ENCODE peak calls at places on chromosomes 11 and 22, in six cellular contexts. S, M, F, C, D and U are unnamed samples. For H3K36me3, the result is how much of the 10 kb centered on the place peaks cover.

GRCh38 chr11:87114093-87114492 is 76.4 kb downstream of the TMEM135 start:
- DNase-seq in D (no peak), F (no peak), C (no peak), M (no peak), S (no peak), U (no peak)

GRCh38 chr22:36659762-36660509 is 43.6 kb downstream of the CACNG2 start:
- DNase-seq in S (no peak), D (peak), C (peak), M (peak), F (peak), U (peak)

GRCh38 chr11:8033312-8033715 is 46.2 kb downstream of the EIF3F start:
- DNase-seq in C (peak), F (peak), D (peak), M (peak), S (peak), U (peak)

GRCh38 chr11:112216591-112217105 is 9.6 kb upstream of the PTS start:
- DNase-seq in M (no peak), S (no peak), F (no peak), D (no peak), C (no peak), U (no peak)

GRCh38 chr22:33891455-33891854 is 28.8 kb downstream of the LARGE1 start:
- DNase-seq in C (no peak), S (no peak), D (no peak), M (no peak), F (no peak), U (no peak)

GRCh38 chr22:21646608-21647590 is 4.8 kb downstream of the SDF2L1 start:
- DNase-seq in F (peak), C (peak), S (peak), D (peak), M (peak), U (no peak)

GRCh38 chr11:11577246-11577855 is 44.5 kb downstream of the GALNT18 start:
- DNase-seq in S (no peak), D (no peak), M (no peak), F (no peak), C (no peak), U (no peak)

GRCh38 chr11:58805065-58805464 is 39.4 kb downstream of the GLYATL2 start:
- DNase-seq in M (no peak), S (no peak), D (no peak), C (no peak), F (no peak), U (no peak)

GRCh38 chr11:75850787-75851186 is 35.8 kb downstream of the UVRAG start:
- DNase-seq in F (no peak), M (no peak), C (no peak), S (no peak), D (no peak), U (no peak)

DNA sequence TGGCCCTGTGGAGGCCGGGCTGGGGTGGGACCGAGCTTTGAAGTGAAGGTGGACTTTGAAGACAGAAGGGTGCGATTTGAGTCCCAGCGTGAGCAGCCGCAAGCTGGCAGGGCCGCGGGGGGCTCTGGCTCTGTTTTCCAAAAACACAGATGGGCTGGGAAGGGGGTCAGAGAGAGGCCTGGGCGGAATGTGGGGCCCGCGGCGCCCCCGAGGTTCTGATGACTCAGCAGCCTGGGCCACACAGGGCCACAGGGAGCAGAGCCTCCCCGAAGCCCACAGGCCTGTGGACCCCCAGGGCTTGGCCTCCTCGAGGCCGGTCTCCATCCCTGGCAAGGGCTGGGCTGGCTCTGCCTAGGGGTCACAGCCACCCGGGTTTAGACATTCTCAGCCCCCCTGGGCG is 6.1 kb downstream of the INS start:
- DNase-seq in M (no peak), F (no peak), C (no peak), D (no peak), S (no peak), U (no peak)
- H3K4me3 ChIP-seq in M (no peak), F (no peak), C (no peak), D (no peak), S (no peak), U (no peak)

GRCh38 chr11:61847914-61848581 is 19.9 kb downstream of the FADS2 start:
- DNase-seq in M (no peak), F (no peak), C (no peak), S (no peak), D (no peak), U (no peak)

GRCh38 chr11:61844909-61845565 is 16.9 kb downstream of the FADS2 start:
- DNase-seq in C (no peak), M (no peak), S (no peak), D (no peak), F (no peak), U (no peak)

GRCh38 chr11:61848631-61849030 is 20.5 kb downstream of the FADS2 start:
- DNase-seq in M (no peak), C (no peak), S (no peak), F (no peak), D (no peak), U (no peak)

GRCh38 chr11:61842421-61842820 is 14.3 kb downstream of the FADS2 start:
- DNase-seq in M (no peak), F (no peak), C (no peak), S (no peak), D (no peak), U (no peak)

GRCh38 chr11:61846351-61846750 is 18.3 kb downstream of the FADS2 start:
- DNase-seq in D (no peak), M (no peak), C (no peak), S (no peak), F (no peak), U (no peak)
- H3K36me3 ChIP-seq in D (under half), M (half or more), C (under half), S (under half), F (under half), U (under half)

GRCh38 chr11:10311802-10312201 is 6.9 kb downstream of the ADM start:
- DNase-seq in S (no peak), D (no peak), M (no peak), C (no peak), F (no peak), U (no peak)

GRCh38 chr11:10309163-10310093 is 4.6 kb downstream of the ADM start:
- DNase-seq in S (no peak), M (peak), D (peak), C (peak), F (peak), U (no peak)

GRCh38 chr11:10307411-10308207 is 2.7 kb downstream of the ADM start:
- DNase-seq in M (peak), C (peak), F (peak), D (peak), S (peak), U (no peak)

GRCh38 chr11:10308208-10308954 is 3.5 kb downstream of the ADM start:
- DNase-seq in F (no peak), S (no peak), C (no peak), D (peak), M (no peak), U (no peak)

DNA sequence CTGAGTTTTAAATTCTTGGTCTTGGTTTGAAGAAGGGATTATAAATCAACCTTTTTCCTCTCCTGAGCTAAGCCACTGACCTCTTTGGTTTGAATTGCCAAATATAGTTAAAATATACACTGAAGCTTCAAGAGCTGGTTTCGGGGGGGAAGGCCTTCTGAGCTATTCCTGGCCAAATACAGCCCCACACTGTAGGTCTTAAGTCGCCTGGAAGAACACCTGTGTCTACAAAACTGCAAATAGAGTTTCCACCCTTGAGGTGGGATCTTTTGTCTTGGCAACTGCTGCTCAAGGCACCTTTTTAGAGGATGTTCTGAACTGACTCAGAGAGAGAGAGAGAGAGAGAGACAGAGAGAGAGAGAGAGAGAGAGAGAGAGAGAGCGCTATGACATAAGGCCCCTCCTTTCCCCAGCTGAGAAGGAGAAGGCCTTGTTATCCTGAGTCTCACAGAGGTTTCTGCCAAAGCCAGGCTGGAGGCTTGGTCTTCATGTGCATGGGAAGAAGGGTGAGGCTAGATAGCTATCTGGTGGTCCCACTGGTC is 5.5 kb downstream of the ADM start:
- DNase-seq in F (no peak), C (no peak), M (no peak), S (no peak), D (peak), U (no peak)
- H3K4me3 ChIP-seq in F (no peak), C (no peak), M (no peak), S (no peak), D (no peak), U (no peak)

DNA sequence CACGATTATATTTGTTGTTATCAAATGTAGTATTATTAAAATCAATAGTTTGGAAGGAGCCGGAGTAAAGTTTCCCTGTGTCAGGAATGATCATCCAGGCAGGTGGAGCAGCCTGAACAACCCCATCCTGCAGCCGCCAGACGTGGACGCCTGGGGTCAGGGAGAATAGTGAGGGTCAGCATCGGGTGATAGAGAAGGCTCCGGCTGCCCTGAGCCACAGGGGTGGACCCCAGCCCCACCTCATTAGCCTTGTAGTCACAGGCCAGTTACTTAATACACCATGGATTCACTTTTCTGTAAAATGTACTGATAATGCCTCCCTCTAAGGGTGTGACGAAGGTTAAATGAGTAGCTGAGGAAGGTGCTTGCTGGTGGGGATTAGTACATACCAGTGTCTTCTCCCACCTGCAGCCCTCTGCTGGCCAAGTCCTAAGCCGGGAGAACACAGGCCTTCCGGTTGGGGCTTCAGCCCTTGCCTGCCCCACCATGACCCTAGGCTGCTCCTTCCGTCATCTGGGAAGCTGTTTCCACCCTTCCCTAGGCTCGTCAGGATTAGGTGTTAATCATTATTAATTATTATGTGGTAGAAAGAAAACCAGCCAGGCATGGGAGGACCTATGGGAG is 14.9 kb downstream of the TMEM121B start:
- DNase-seq in F (no peak), M (peak), C (no peak), D (no peak), S (no peak), U (no peak)
- H3K36me3 ChIP-seq in F (under half), M (half or more), C (under half), D (under half), S (under half), U (under half)

GRCh38 chr11:128686745-128687177 is 7.1 kb upstream of the FLI1 start:
- DNase-seq in C (no peak), F (peak), D (peak), S (peak), M (peak), U (no peak)

GRCh38 chr11:128686045-128686741 is 7.7 kb upstream of the FLI1 start:
- DNase-seq in M (no peak), S (no peak), F (no peak), D (peak), C (no peak), U (no peak)

GRCh38 chr11:128685383-128686044 is 8.4 kb upstream of the FLI1 start:
- DNase-seq in S (no peak), C (no peak), D (no peak), M (no peak), F (no peak), U (no peak)

GRCh38 chr11:128687321-128687720 is 6.6 kb upstream of the FLI1 start:
- DNase-seq in F (no peak), C (no peak), D (peak), M (peak), S (no peak), U (no peak)

GRCh38 chr11:128684582-128685382 is 9.1 kb upstream of the FLI1 start:
- DNase-seq in M (no peak), D (peak), F (no peak), C (no peak), S (no peak), U (no peak)
- H3K4me3 ChIP-seq in M (peak), D (no peak), F (peak), C (no peak), S (no peak), U (no peak)